ENCODE peak calls at places on chromosomes 11 and 22, in four cellular contexts. One of them, this sample, is unnamed. For H3K4me1 and H3K27me3, the result is how much of the 10 kb centered on the place peaks cover.

GRCh38 chr11:36509265-36509664 is 807 bp downstream of the TRAF6 start:
- DNase-seq in transverse colon: no peak
- DNase-seq in endothelial cell of umbilical vein: peak
- DNase-seq in NT2/D1: no peak
- DNase-seq in this sample: no peak

GRCh38 chr11:66909181-66909580 is 49.0 kb downstream of the PC start:
- DNase-seq in transverse colon: no peak
- DNase-seq in endothelial cell of umbilical vein: no peak
- DNase-seq in NT2/D1: no peak
- DNase-seq in this sample: no peak

GRCh38 chr11:123197711-123198110 is 2.7 kb upstream of the CLMP start:
- DNase-seq in transverse colon: no peak
- DNase-seq in endothelial cell of umbilical vein: no peak
- DNase-seq in NT2/D1: no peak
- DNase-seq in this sample: no peak

GRCh38 chr11:67266424-67267187 is at the start of gene GRK2:
- DNase-seq in transverse colon: no peak
- DNase-seq in endothelial cell of umbilical vein: no peak
- DNase-seq in NT2/D1: no peak
- DNase-seq in this sample: no peak

GRCh38 chr11:3944198-3944597 is 88.7 kb downstream of the STIM1 start:
- DNase-seq in transverse colon: no peak
- DNase-seq in endothelial cell of umbilical vein: no peak
- DNase-seq in NT2/D1: no peak
- DNase-seq in this sample: peak

GRCh38 chr22:25027552-25027951 is 75.0 kb downstream of the KIAA1671 start:
- DNase-seq in transverse colon: peak
- DNase-seq in endothelial cell of umbilical vein: no peak
- DNase-seq in NT2/D1: no peak
- DNase-seq in this sample: no peak

GRCh38 chr11:105265859-105266258 is 126.3 kb upstream of the CARD18 start:
- DNase-seq in transverse colon: no peak
- DNase-seq in endothelial cell of umbilical vein: peak
- DNase-seq in NT2/D1: no peak
- DNase-seq in this sample: no peak

GRCh38 chr22:44461083-44461375 is 37.0 kb downstream of the RTL6 start:
- DNase-seq in transverse colon: no peak
- DNase-seq in endothelial cell of umbilical vein: no peak
- DNase-seq in NT2/D1: no peak
- DNase-seq in this sample: no peak

GRCh38 chr11:7527029-7527428 is 13.2 kb downstream of the PPFIBP2 start:
- DNase-seq in transverse colon: no peak
- DNase-seq in endothelial cell of umbilical vein: no peak
- DNase-seq in NT2/D1: no peak
- DNase-seq in this sample: no peak

GRCh38 chr11:44014968-44015623 is 32.7 kb upstream of the ACCSL start:
- DNase-seq in transverse colon: no peak
- DNase-seq in endothelial cell of umbilical vein: no peak
- DNase-seq in NT2/D1: no peak
- DNase-seq in this sample: no peak

GRCh38 chr11:73779084-73779902 is 8.4 kb upstream of the MRPL48 start:
- DNase-seq in transverse colon: peak
- DNase-seq in endothelial cell of umbilical vein: peak
- DNase-seq in NT2/D1: peak
- DNase-seq in this sample: peak

GRCh38 chr11:64971421-64972233 is at the start of gene MAJIN:
- DNase-seq in transverse colon: peak
- DNase-seq in endothelial cell of umbilical vein: peak
- DNase-seq in NT2/D1: no peak
- DNase-seq in this sample: peak

GRCh38 chr11:64969209-64969608 is 2.7 kb downstream of the MAJIN start:
- DNase-seq in transverse colon: peak
- DNase-seq in endothelial cell of umbilical vein: peak
- DNase-seq in NT2/D1: no peak
- DNase-seq in this sample: no peak

GRCh38 chr11:64976651-64977050 is 4.7 kb upstream of the MAJIN start:
- DNase-seq in transverse colon: no peak
- DNase-seq in endothelial cell of umbilical vein: no peak
- DNase-seq in NT2/D1: no peak
- DNase-seq in this sample: no peak

GRCh38 chr11:64970731-64971151 is 1.2 kb downstream of the MAJIN start:
- DNase-seq in transverse colon: peak
- DNase-seq in endothelial cell of umbilical vein: peak
- DNase-seq in NT2/D1: no peak
- DNase-seq in this sample: no peak

GRCh38 chr11:64974124-64974523 is 2.2 kb upstream of the MAJIN start:
- DNase-seq in transverse colon: no peak
- DNase-seq in endothelial cell of umbilical vein: no peak
- DNase-seq in NT2/D1: no peak
- DNase-seq in this sample: no peak
- H3K4me1 ChIP-seq in transverse colon: under half
- H3K4me1 ChIP-seq in endothelial cell of umbilical vein: under half
- H3K4me1 ChIP-seq in NT2/D1: under half
- H3K4me1 ChIP-seq in this sample: under half

DNA sequence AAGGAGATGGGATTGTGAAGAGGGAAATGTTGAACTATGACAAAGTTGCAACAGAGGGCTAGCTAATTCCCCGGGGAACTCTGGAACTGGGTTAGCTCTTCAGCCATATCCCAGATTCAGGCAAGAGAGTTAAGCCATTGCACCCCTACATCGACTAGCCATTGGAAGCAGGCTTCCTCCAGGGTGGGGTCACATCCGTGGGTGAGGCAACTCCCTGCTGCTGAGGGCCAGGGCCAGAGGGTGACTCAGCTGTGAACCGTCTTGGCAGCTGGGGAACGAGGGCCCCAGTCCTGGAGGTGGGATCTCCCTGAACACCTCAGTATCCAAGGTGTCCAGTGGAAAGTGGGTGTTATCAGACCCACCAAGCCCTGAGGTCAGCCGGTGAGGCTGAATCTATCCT is 41.1 kb downstream of the RPS6KA4 start:
- DNase-seq in transverse colon: no peak
- DNase-seq in endothelial cell of umbilical vein: no peak
- DNase-seq in NT2/D1: no peak
- DNase-seq in this sample: no peak
- H3K27me3 ChIP-seq in transverse colon: under half
- H3K27me3 ChIP-seq in endothelial cell of umbilical vein: under half
- H3K27me3 ChIP-seq in NT2/D1: under half
- H3K27me3 ChIP-seq in this sample: under half

DNA sequence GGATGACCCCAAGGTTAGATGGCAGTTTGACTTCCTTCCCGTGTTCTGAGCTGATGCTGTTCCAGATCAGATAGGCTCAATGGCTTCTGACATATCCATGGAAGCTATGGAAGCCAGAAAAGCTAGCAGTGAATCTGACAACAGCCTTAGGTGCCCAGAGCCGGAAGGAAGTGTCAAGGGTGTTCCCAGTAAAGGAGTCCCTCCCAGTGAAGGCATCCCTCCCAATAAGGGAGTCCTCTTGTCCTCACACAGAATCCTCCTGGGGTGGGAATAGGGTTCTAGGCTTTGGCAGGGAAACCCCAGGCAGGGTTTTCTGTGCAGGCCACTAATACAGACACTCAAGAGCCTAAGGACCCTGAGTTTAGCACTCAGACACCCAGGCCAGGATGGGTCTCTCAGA is 47.0 kb upstream of the ISX start:
- DNase-seq in transverse colon: no peak
- DNase-seq in endothelial cell of umbilical vein: no peak
- DNase-seq in NT2/D1: no peak
- DNase-seq in this sample: no peak
- H3K4me1 ChIP-seq in transverse colon: under half
- H3K4me1 ChIP-seq in endothelial cell of umbilical vein: under half
- H3K4me1 ChIP-seq in NT2/D1: under half
- H3K4me1 ChIP-seq in this sample: under half

DNA sequence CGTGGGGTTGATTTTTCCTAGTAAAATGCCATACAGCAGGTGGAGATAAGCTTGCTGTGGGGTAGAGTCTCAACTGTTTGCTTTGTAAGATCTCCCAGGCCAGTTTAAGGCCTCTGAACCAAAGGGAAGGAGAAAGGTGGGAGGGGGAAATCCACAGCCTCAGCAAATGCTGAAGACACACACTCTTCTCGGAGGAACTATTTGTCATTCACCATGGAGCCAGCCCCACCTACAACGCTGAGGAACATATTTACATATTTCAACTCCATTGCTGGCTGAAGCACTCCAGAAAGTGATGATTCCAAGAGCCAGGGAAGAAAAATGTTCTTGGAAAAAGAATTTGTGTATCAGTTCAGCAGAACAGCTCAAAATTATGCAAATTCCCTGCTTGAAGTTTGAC is 6.6 kb downstream of the TENM4 start:
- DNase-seq in transverse colon: no peak
- DNase-seq in endothelial cell of umbilical vein: no peak
- DNase-seq in NT2/D1: no peak
- DNase-seq in this sample: no peak
- H3K27me3 ChIP-seq in transverse colon: half or more
- H3K27me3 ChIP-seq in endothelial cell of umbilical vein: under half
- H3K27me3 ChIP-seq in NT2/D1: under half
- H3K27me3 ChIP-seq in this sample: half or more

GRCh38 chr22:30297276-30298004 is 8.1 kb upstream of the CASTOR1 start:
- DNase-seq in transverse colon: no peak
- DNase-seq in endothelial cell of umbilical vein: no peak
- DNase-seq in NT2/D1: no peak
- DNase-seq in this sample: no peak

GRCh38 chr22:30296851-30297250 is 7.5 kb upstream of the CASTOR1 start:
- DNase-seq in transverse colon: no peak
- DNase-seq in endothelial cell of umbilical vein: no peak
- DNase-seq in NT2/D1: no peak
- DNase-seq in this sample: no peak

GRCh38 chr22:30299322-30299721 is 10.0 kb upstream of the CASTOR1 start:
- DNase-seq in transverse colon: no peak
- DNase-seq in endothelial cell of umbilical vein: no peak
- DNase-seq in NT2/D1: no peak
- DNase-seq in this sample: no peak

GRCh38 chr22:30296324-30296723 is 7.0 kb upstream of the CASTOR1 start:
- DNase-seq in transverse colon: no peak
- DNase-seq in endothelial cell of umbilical vein: no peak
- DNase-seq in NT2/D1: no peak
- DNase-seq in this sample: no peak

GRCh38 chr22:30298005-30298701 is 8.8 kb upstream of the CASTOR1 start:
- DNase-seq in transverse colon: peak
- DNase-seq in endothelial cell of umbilical vein: no peak
- DNase-seq in NT2/D1: no peak
- DNase-seq in this sample: no peak
- H3K4me1 ChIP-seq in transverse colon: under half
- H3K4me1 ChIP-seq in endothelial cell of umbilical vein: under half
- H3K4me1 ChIP-seq in NT2/D1: under half
- H3K4me1 ChIP-seq in this sample: half or more

GRCh38 chr22:22244337-22245250 is at the start of gene VPREB1:
- DNase-seq in transverse colon: no peak
- DNase-seq in endothelial cell of umbilical vein: no peak
- DNase-seq in NT2/D1: no peak
- DNase-seq in this sample: no peak
- H3K27me3 ChIP-seq in transverse colon: under half
- H3K27me3 ChIP-seq in endothelial cell of umbilical vein: under half
- H3K27me3 ChIP-seq in NT2/D1: half or more
- H3K27me3 ChIP-seq in this sample: half or more

This sample was measured in left ventricle myocardium inferior.